ENCODE peak calls at places on chromosome 12, in seven cellular contexts. One of them, this sample, is unnamed.

GRCh38 chr12:67681145-67681778 is 32.7 kb downstream of the DYRK2 start:
- DNase-seq in GM12878: no peak
- DNase-seq in H54: peak
- DNase-seq in H4: peak
- DNase-seq in CD4-positive, CD25-positive, alpha-beta regulatory T cell: no peak
- DNase-seq in right lobe of liver: no peak
- DNase-seq in G401: no peak
- DNase-seq in this sample: no peak

GRCh38 chr12:58877243-58877743 is 43.0 kb downstream of the LRIG3 start:
- DNase-seq in H4: peak
- DNase-seq in GM12878: no peak
- DNase-seq in G401: no peak
- DNase-seq in right lobe of liver: peak
- DNase-seq in CD4-positive, CD25-positive, alpha-beta regulatory T cell: no peak
- DNase-seq in H54: peak
- DNase-seq in this sample: peak

GRCh38 chr12:19222566-19222965 is 93.0 kb downstream of the PLEKHA5 start:
- DNase-seq in H54: no peak
- DNase-seq in H4: no peak
- DNase-seq in G401: peak
- DNase-seq in CD4-positive, CD25-positive, alpha-beta regulatory T cell: no peak
- DNase-seq in right lobe of liver: no peak
- DNase-seq in GM12878: no peak
- DNase-seq in this sample: no peak

GRCh38 chr12:100403446-100403845 is 46.6 kb downstream of the SLC17A8 start:
- DNase-seq in H54: no peak
- DNase-seq in right lobe of liver: no peak
- DNase-seq in GM12878: no peak
- DNase-seq in H4: no peak
- DNase-seq in G401: no peak
- DNase-seq in CD4-positive, CD25-positive, alpha-beta regulatory T cell: no peak
- DNase-seq in this sample: no peak

GRCh38 chr12:47818701-47819543 is 781 bp downstream of the HDAC7 start:
- DNase-seq in GM12878: no peak
- DNase-seq in right lobe of liver: peak
- DNase-seq in CD4-positive, CD25-positive, alpha-beta regulatory T cell: peak
- DNase-seq in H54: peak
- DNase-seq in G401: peak
- DNase-seq in H4: no peak
- DNase-seq in this sample: peak

GRCh38 chr12:108237272-108237671 is 101.8 kb downstream of the CMKLR1 start:
- DNase-seq in CD4-positive, CD25-positive, alpha-beta regulatory T cell: no peak
- DNase-seq in H54: no peak
- DNase-seq in G401: peak
- DNase-seq in GM12878: no peak
- DNase-seq in H4: no peak
- DNase-seq in right lobe of liver: no peak
- DNase-seq in this sample: peak

GRCh38 chr12:81819991-81820633 is 61.0 kb upstream of the PPFIA2 start:
- DNase-seq in H4: peak
- DNase-seq in G401: no peak
- DNase-seq in H54: no peak
- DNase-seq in right lobe of liver: no peak
- DNase-seq in GM12878: no peak
- DNase-seq in CD4-positive, CD25-positive, alpha-beta regulatory T cell: no peak
- DNase-seq in this sample: no peak

GRCh38 chr12:14390449-14390848 is 25.0 kb downstream of the ATF7IP start:
- DNase-seq in G401: no peak
- DNase-seq in CD4-positive, CD25-positive, alpha-beta regulatory T cell: no peak
- DNase-seq in right lobe of liver: no peak
- DNase-seq in GM12878: no peak
- DNase-seq in H4: no peak
- DNase-seq in H54: no peak
- DNase-seq in this sample: no peak

GRCh38 chr12:34348836-34349672 is 326.8 kb downstream of the ALG10 start:
- DNase-seq in CD4-positive, CD25-positive, alpha-beta regulatory T cell: no peak
- DNase-seq in H54: no peak
- DNase-seq in H4: no peak
- DNase-seq in G401: no peak
- DNase-seq in GM12878: no peak
- DNase-seq in right lobe of liver: no peak
- DNase-seq in this sample: no peak

GRCh38 chr12:80780746-80781145 is 64.0 kb downstream of the MYF5 start:
- DNase-seq in right lobe of liver: no peak
- DNase-seq in GM12878: no peak
- DNase-seq in H4: no peak
- DNase-seq in CD4-positive, CD25-positive, alpha-beta regulatory T cell: no peak
- DNase-seq in G401: no peak
- DNase-seq in H54: no peak
- DNase-seq in this sample: no peak

GRCh38 chr12:91852646-91853045 is 293.0 kb downstream of the BTG1 start:
- DNase-seq in G401: no peak
- DNase-seq in H4: peak
- DNase-seq in CD4-positive, CD25-positive, alpha-beta regulatory T cell: no peak
- DNase-seq in right lobe of liver: no peak
- DNase-seq in H54: no peak
- DNase-seq in GM12878: no peak
- DNase-seq in this sample: peak

GRCh38 chr12:52165096-52165855 is 26.5 kb downstream of the KRT80 start:
- DNase-seq in right lobe of liver: no peak
- DNase-seq in G401: no peak
- DNase-seq in GM12878: no peak
- DNase-seq in H54: no peak
- DNase-seq in CD4-positive, CD25-positive, alpha-beta regulatory T cell: no peak
- DNase-seq in H4: no peak
- DNase-seq in this sample: no peak

GRCh38 chr12:56683-57346 is 9.8 kb upstream of the IQSEC3 start:
- DNase-seq in G401: no peak
- DNase-seq in H4: no peak
- DNase-seq in GM12878: no peak
- DNase-seq in H54: no peak
- DNase-seq in right lobe of liver: no peak
- DNase-seq in CD4-positive, CD25-positive, alpha-beta regulatory T cell: no peak
- DNase-seq in this sample: peak

GRCh38 chr12:88633312-88633711 is 53.0 kb upstream of the KITLG start:
- DNase-seq in right lobe of liver: no peak
- DNase-seq in CD4-positive, CD25-positive, alpha-beta regulatory T cell: no peak
- DNase-seq in H54: no peak
- DNase-seq in H4: no peak
- DNase-seq in G401: no peak
- DNase-seq in GM12878: no peak
- DNase-seq in this sample: peak

GRCh38 chr12:61713121-61713520 is 547.1 kb upstream of the USP15 start:
- DNase-seq in H4: peak
- DNase-seq in GM12878: no peak
- DNase-seq in G401: no peak
- DNase-seq in right lobe of liver: no peak
- DNase-seq in H54: no peak
- DNase-seq in CD4-positive, CD25-positive, alpha-beta regulatory T cell: no peak
- DNase-seq in this sample: peak

GRCh38 chr12:31263661-31264060 is 62.3 kb downstream of the SINHCAF start:
- DNase-seq in H54: no peak
- DNase-seq in GM12878: no peak
- DNase-seq in CD4-positive, CD25-positive, alpha-beta regulatory T cell: no peak
- DNase-seq in G401: no peak
- DNase-seq in H4: no peak
- DNase-seq in right lobe of liver: no peak
- DNase-seq in this sample: no peak

GRCh38 chr12:67578976-67579661 is 69.4 kb upstream of the DYRK2 start:
- DNase-seq in H54: no peak
- DNase-seq in H4: no peak
- DNase-seq in right lobe of liver: no peak
- DNase-seq in CD4-positive, CD25-positive, alpha-beta regulatory T cell: no peak
- DNase-seq in GM12878: no peak
- DNase-seq in G401: no peak
- DNase-seq in this sample: no peak

GRCh38 chr12:7157391-7157790 is 27.2 kb downstream of the CLSTN3 start:
- DNase-seq in H4: no peak
- DNase-seq in GM12878: no peak
- DNase-seq in G401: no peak
- DNase-seq in right lobe of liver: no peak
- DNase-seq in H54: no peak
- DNase-seq in CD4-positive, CD25-positive, alpha-beta regulatory T cell: no peak
- DNase-seq in this sample: no peak

GRCh38 chr12:15404485-15404884 is 82.2 kb downstream of the PTPRO start:
- DNase-seq in CD4-positive, CD25-positive, alpha-beta regulatory T cell: no peak
- DNase-seq in right lobe of liver: no peak
- DNase-seq in GM12878: no peak
- DNase-seq in G401: no peak
- DNase-seq in H4: no peak
- DNase-seq in H54: no peak
- DNase-seq in this sample: no peak

GRCh38 chr12:52655251-52655650 is 3.2 kb upstream of the KRT2 start:
- DNase-seq in H54: no peak
- DNase-seq in GM12878: no peak
- DNase-seq in G401: no peak
- DNase-seq in right lobe of liver: no peak
- DNase-seq in H4: no peak
- DNase-seq in CD4-positive, CD25-positive, alpha-beta regulatory T cell: no peak
- DNase-seq in this sample: no peak

GRCh38 chr12:3152892-3153291 is 75.7 kb downstream of the TSPAN9 start:
- DNase-seq in CD4-positive, CD25-positive, alpha-beta regulatory T cell: no peak
- DNase-seq in GM12878: no peak
- DNase-seq in H54: no peak
- DNase-seq in G401: no peak
- DNase-seq in H4: no peak
- DNase-seq in right lobe of liver: peak
- DNase-seq in this sample: no peak

GRCh38 chr12:31498424-31498823 is 92.5 kb downstream of the DENND5B start:
- DNase-seq in CD4-positive, CD25-positive, alpha-beta regulatory T cell: no peak
- DNase-seq in right lobe of liver: no peak
- DNase-seq in H54: no peak
- DNase-seq in H4: no peak
- DNase-seq in GM12878: no peak
- DNase-seq in G401: no peak
- DNase-seq in this sample: no peak

GRCh38 chr12:67268896-67269631 is at the start of gene CAND1:
- DNase-seq in H54: peak
- DNase-seq in right lobe of liver: peak
- DNase-seq in CD4-positive, CD25-positive, alpha-beta regulatory T cell: peak
- DNase-seq in GM12878: peak
- DNase-seq in G401: peak
- DNase-seq in H4: peak
- DNase-seq in this sample: peak

GRCh38 chr12:71878208-71878607 is 38.6 kb downstream of the TBC1D15 start:
- DNase-seq in CD4-positive, CD25-positive, alpha-beta regulatory T cell: no peak
- DNase-seq in H54: no peak
- DNase-seq in GM12878: no peak
- DNase-seq in H4: no peak
- DNase-seq in right lobe of liver: no peak
- DNase-seq in G401: no peak
- DNase-seq in this sample: no peak

GRCh38 chr12:131452444-131452860 is 258.4 kb upstream of the SFSWAP start:
- DNase-seq in CD4-positive, CD25-positive, alpha-beta regulatory T cell: no peak
- DNase-seq in G401: no peak
- DNase-seq in right lobe of liver: no peak
- DNase-seq in GM12878: no peak
- DNase-seq in H54: no peak
- DNase-seq in H4: no peak
- DNase-seq in this sample: peak

GRCh38 chr12:4015225-4016076 is 142.3 kb upstream of the PARP11 start:
- DNase-seq in GM12878: no peak
- DNase-seq in H4: no peak
- DNase-seq in G401: no peak
- DNase-seq in H54: no peak
- DNase-seq in CD4-positive, CD25-positive, alpha-beta regulatory T cell: no peak
- DNase-seq in right lobe of liver: peak
- DNase-seq in this sample: no peak

GRCh38 chr12:15179672-15180071 is 41.5 kb downstream of the RERG start:
- DNase-seq in G401: no peak
- DNase-seq in right lobe of liver: no peak
- DNase-seq in GM12878: no peak
- DNase-seq in H4: no peak
- DNase-seq in CD4-positive, CD25-positive, alpha-beta regulatory T cell: no peak
- DNase-seq in H54: no peak
- DNase-seq in this sample: no peak

GRCh38 chr12:92784795-92785562 is 82.2 kb downstream of the PLEKHG7 start:
- DNase-seq in H4: peak
- DNase-seq in right lobe of liver: no peak
- DNase-seq in G401: peak
- DNase-seq in H54: peak
- DNase-seq in GM12878: peak
- DNase-seq in CD4-positive, CD25-positive, alpha-beta regulatory T cell: peak
- DNase-seq in this sample: peak

GRCh38 chr12:94954029-94954685 is 49.3 kb downstream of the NDUFA12 start:
- DNase-seq in right lobe of liver: no peak
- DNase-seq in GM12878: no peak
- DNase-seq in H54: peak
- DNase-seq in G401: no peak
- DNase-seq in CD4-positive, CD25-positive, alpha-beta regulatory T cell: no peak
- DNase-seq in H4: peak
- DNase-seq in this sample: peak

GRCh38 chr12:6535960-6536847 is 1.9 kb downstream of the GAPDH start:
- DNase-seq in G401: no peak
- DNase-seq in H54: no peak
- DNase-seq in H4: no peak
- DNase-seq in CD4-positive, CD25-positive, alpha-beta regulatory T cell: no peak
- DNase-seq in right lobe of liver: no peak
- DNase-seq in GM12878: no peak
- DNase-seq in this sample: no peak

GRCh38 chr12:128844031-128844635 is 9.1 kb upstream of the GLT1D1 start:
- DNase-seq in H54: no peak
- DNase-seq in CD4-positive, CD25-positive, alpha-beta regulatory T cell: no peak
- DNase-seq in G401: no peak
- DNase-seq in H4: peak
- DNase-seq in GM12878: no peak
- DNase-seq in right lobe of liver: no peak
- DNase-seq in this sample: no peak